ENCODE peak calls at places on chromosomes 4 and X, in nine cellular contexts. One of them, this sample, is unnamed.

GRCh38 chrX:46130246-46130645 is 415.0 kb downstream of the ZNF674 start:
- DNase-seq in foreskin fibroblast: no peak
- DNase-seq in adipocyte: no peak
- DNase-seq in T-helper 2 cell: no peak
- DNase-seq in stimulated activated CD8-positive, alpha-beta memory T cell treated with anti-CD3 and anti-CD28 coated beads, Interleukin-15, amount 100 ng/mL, for 24 hours: no peak
- DNase-seq in iPS-NIHi11: no peak
- DNase-seq in Kasumi-1: no peak
- DNase-seq in stimulated activated naive CD4-positive, alpha-beta T cell: no peak
- DNase-seq in psoas muscle: no peak
- DNase-seq in this sample: no peak

GRCh38 chrX:107672955-107673378 is 44.7 kb downstream of the PRPS1 start:
- DNase-seq in Kasumi-1: peak
- DNase-seq in adipocyte: peak
- DNase-seq in stimulated activated CD8-positive, alpha-beta memory T cell treated with anti-CD3 and anti-CD28 coated beads, Interleukin-15, amount 100 ng/mL, for 24 hours: no peak
- DNase-seq in psoas muscle: peak
- DNase-seq in stimulated activated naive CD4-positive, alpha-beta T cell: peak
- DNase-seq in T-helper 2 cell: peak
- DNase-seq in iPS-NIHi11: peak
- DNase-seq in foreskin fibroblast: no peak
- DNase-seq in this sample: peak

GRCh38 chr4:39528056-39528465 is 822 bp upstream of the UGDH start:
- DNase-seq in psoas muscle: no peak
- DNase-seq in stimulated activated naive CD4-positive, alpha-beta T cell: no peak
- DNase-seq in foreskin fibroblast: peak
- DNase-seq in Kasumi-1: no peak
- DNase-seq in T-helper 2 cell: no peak
- DNase-seq in adipocyte: peak
- DNase-seq in iPS-NIHi11: no peak
- DNase-seq in stimulated activated CD8-positive, alpha-beta memory T cell treated with anti-CD3 and anti-CD28 coated beads, Interleukin-15, amount 100 ng/mL, for 24 hours: no peak
- DNase-seq in this sample: no peak

GRCh38 chrX:41779058-41779564 is 55.1 kb downstream of the GPR82 start:
- DNase-seq in stimulated activated CD8-positive, alpha-beta memory T cell treated with anti-CD3 and anti-CD28 coated beads, Interleukin-15, amount 100 ng/mL, for 24 hours: no peak
- DNase-seq in T-helper 2 cell: no peak
- DNase-seq in psoas muscle: no peak
- DNase-seq in stimulated activated naive CD4-positive, alpha-beta T cell: no peak
- DNase-seq in iPS-NIHi11: no peak
- DNase-seq in Kasumi-1: no peak
- DNase-seq in foreskin fibroblast: peak
- DNase-seq in adipocyte: peak
- DNase-seq in this sample: no peak

GRCh38 chr4:42148453-42148852 is 4.0 kb downstream of the BEND4 start:
- DNase-seq in T-helper 2 cell: no peak
- DNase-seq in psoas muscle: no peak
- DNase-seq in iPS-NIHi11: no peak
- DNase-seq in Kasumi-1: no peak
- DNase-seq in adipocyte: no peak
- DNase-seq in foreskin fibroblast: no peak
- DNase-seq in stimulated activated CD8-positive, alpha-beta memory T cell treated with anti-CD3 and anti-CD28 coated beads, Interleukin-15, amount 100 ng/mL, for 24 hours: no peak
- DNase-seq in stimulated activated naive CD4-positive, alpha-beta T cell: no peak
- DNase-seq in this sample: no peak

GRCh38 chrX:151987108-151987507 is 12.6 kb upstream of the GABRE start:
- DNase-seq in iPS-NIHi11: no peak
- DNase-seq in stimulated activated CD8-positive, alpha-beta memory T cell treated with anti-CD3 and anti-CD28 coated beads, Interleukin-15, amount 100 ng/mL, for 24 hours: no peak
- DNase-seq in Kasumi-1: no peak
- DNase-seq in foreskin fibroblast: no peak
- DNase-seq in T-helper 2 cell: no peak
- DNase-seq in stimulated activated naive CD4-positive, alpha-beta T cell: no peak
- DNase-seq in psoas muscle: no peak
- DNase-seq in adipocyte: no peak
- DNase-seq in this sample: no peak

GRCh38 chr4:94452476-94453300 is 946 bp downstream of the PDLIM5 start:
- DNase-seq in iPS-NIHi11: peak
- DNase-seq in stimulated activated CD8-positive, alpha-beta memory T cell treated with anti-CD3 and anti-CD28 coated beads, Interleukin-15, amount 100 ng/mL, for 24 hours: no peak
- DNase-seq in T-helper 2 cell: no peak
- DNase-seq in psoas muscle: peak
- DNase-seq in stimulated activated naive CD4-positive, alpha-beta T cell: no peak
- DNase-seq in foreskin fibroblast: peak
- DNase-seq in adipocyte: peak
- DNase-seq in Kasumi-1: peak
- DNase-seq in this sample: no peak

GRCh38 chrX:41971346-41971745 is 48.0 kb upstream of the CASK start:
- DNase-seq in T-helper 2 cell: no peak
- DNase-seq in foreskin fibroblast: no peak
- DNase-seq in stimulated activated naive CD4-positive, alpha-beta T cell: no peak
- DNase-seq in Kasumi-1: no peak
- DNase-seq in adipocyte: no peak
- DNase-seq in iPS-NIHi11: no peak
- DNase-seq in psoas muscle: no peak
- DNase-seq in stimulated activated CD8-positive, alpha-beta memory T cell treated with anti-CD3 and anti-CD28 coated beads, Interleukin-15, amount 100 ng/mL, for 24 hours: no peak
- DNase-seq in this sample: no peak

GRCh38 chr4:166481739-166482138 is 608.7 kb downstream of the TLL1 start:
- DNase-seq in adipocyte: no peak
- DNase-seq in iPS-NIHi11: no peak
- DNase-seq in stimulated activated CD8-positive, alpha-beta memory T cell treated with anti-CD3 and anti-CD28 coated beads, Interleukin-15, amount 100 ng/mL, for 24 hours: no peak
- DNase-seq in T-helper 2 cell: no peak
- DNase-seq in psoas muscle: no peak
- DNase-seq in foreskin fibroblast: no peak
- DNase-seq in Kasumi-1: no peak
- DNase-seq in stimulated activated naive CD4-positive, alpha-beta T cell: no peak
- DNase-seq in this sample: no peak

GRCh38 chrX:10507181-10507580 is 113.2 kb downstream of the MID1 start:
- DNase-seq in stimulated activated CD8-positive, alpha-beta memory T cell treated with anti-CD3 and anti-CD28 coated beads, Interleukin-15, amount 100 ng/mL, for 24 hours: no peak
- DNase-seq in stimulated activated naive CD4-positive, alpha-beta T cell: no peak
- DNase-seq in adipocyte: no peak
- DNase-seq in foreskin fibroblast: no peak
- DNase-seq in iPS-NIHi11: no peak
- DNase-seq in Kasumi-1: no peak
- DNase-seq in T-helper 2 cell: no peak
- DNase-seq in psoas muscle: no peak
- DNase-seq in this sample: no peak

GRCh38 chr4:84384801-84385582 is 114.1 kb downstream of the NKX6-1 start:
- DNase-seq in stimulated activated naive CD4-positive, alpha-beta T cell: no peak
- DNase-seq in stimulated activated CD8-positive, alpha-beta memory T cell treated with anti-CD3 and anti-CD28 coated beads, Interleukin-15, amount 100 ng/mL, for 24 hours: no peak
- DNase-seq in iPS-NIHi11: peak
- DNase-seq in foreskin fibroblast: no peak
- DNase-seq in Kasumi-1: no peak
- DNase-seq in adipocyte: no peak
- DNase-seq in psoas muscle: no peak
- DNase-seq in T-helper 2 cell: no peak
- DNase-seq in this sample: no peak

GRCh38 chr4:122827899-122828601 is 1.4 kb downstream of the FGF2 start:
- DNase-seq in Kasumi-1: peak
- DNase-seq in iPS-NIHi11: peak
- DNase-seq in stimulated activated CD8-positive, alpha-beta memory T cell treated with anti-CD3 and anti-CD28 coated beads, Interleukin-15, amount 100 ng/mL, for 24 hours: no peak
- DNase-seq in stimulated activated naive CD4-positive, alpha-beta T cell: peak
- DNase-seq in psoas muscle: no peak
- DNase-seq in adipocyte: peak
- DNase-seq in foreskin fibroblast: peak
- DNase-seq in T-helper 2 cell: no peak
- DNase-seq in this sample: peak

GRCh38 chr4:138751290-138751689 is 264.3 kb upstream of the NOCT start:
- DNase-seq in adipocyte: peak
- DNase-seq in stimulated activated CD8-positive, alpha-beta memory T cell treated with anti-CD3 and anti-CD28 coated beads, Interleukin-15, amount 100 ng/mL, for 24 hours: no peak
- DNase-seq in psoas muscle: no peak
- DNase-seq in iPS-NIHi11: no peak
- DNase-seq in T-helper 2 cell: no peak
- DNase-seq in stimulated activated naive CD4-positive, alpha-beta T cell: no peak
- DNase-seq in Kasumi-1: no peak
- DNase-seq in foreskin fibroblast: peak
- DNase-seq in this sample: no peak

GRCh38 chrX:11908371-11908770 is 150.3 kb downstream of the MSL3 start:
- DNase-seq in T-helper 2 cell: no peak
- DNase-seq in psoas muscle: no peak
- DNase-seq in adipocyte: peak
- DNase-seq in stimulated activated CD8-positive, alpha-beta memory T cell treated with anti-CD3 and anti-CD28 coated beads, Interleukin-15, amount 100 ng/mL, for 24 hours: no peak
- DNase-seq in stimulated activated naive CD4-positive, alpha-beta T cell: peak
- DNase-seq in Kasumi-1: peak
- DNase-seq in foreskin fibroblast: no peak
- DNase-seq in iPS-NIHi11: peak
- DNase-seq in this sample: no peak

GRCh38 chrX:39814391-39814790 is 283.4 kb downstream of the BCOR start:
- DNase-seq in iPS-NIHi11: no peak
- DNase-seq in adipocyte: peak
- DNase-seq in stimulated activated naive CD4-positive, alpha-beta T cell: peak
- DNase-seq in psoas muscle: peak
- DNase-seq in Kasumi-1: peak
- DNase-seq in foreskin fibroblast: no peak
- DNase-seq in T-helper 2 cell: peak
- DNase-seq in stimulated activated CD8-positive, alpha-beta memory T cell treated with anti-CD3 and anti-CD28 coated beads, Interleukin-15, amount 100 ng/mL, for 24 hours: no peak
- DNase-seq in this sample: peak

GRCh38 chr4:80407246-80407645 is 71.7 kb downstream of the CFAP299 start:
- DNase-seq in Kasumi-1: no peak
- DNase-seq in foreskin fibroblast: peak
- DNase-seq in iPS-NIHi11: no peak
- DNase-seq in adipocyte: peak
- DNase-seq in T-helper 2 cell: no peak
- DNase-seq in psoas muscle: peak
- DNase-seq in stimulated activated CD8-positive, alpha-beta memory T cell treated with anti-CD3 and anti-CD28 coated beads, Interleukin-15, amount 100 ng/mL, for 24 hours: no peak
- DNase-seq in stimulated activated naive CD4-positive, alpha-beta T cell: no peak
- DNase-seq in this sample: no peak

GRCh38 chr4:6478546-6479220 is 6.3 kb upstream of the PPP2R2C start:
- DNase-seq in foreskin fibroblast: no peak
- DNase-seq in stimulated activated CD8-positive, alpha-beta memory T cell treated with anti-CD3 and anti-CD28 coated beads, Interleukin-15, amount 100 ng/mL, for 24 hours: no peak
- DNase-seq in iPS-NIHi11: no peak
- DNase-seq in stimulated activated naive CD4-positive, alpha-beta T cell: no peak
- DNase-seq in adipocyte: no peak
- DNase-seq in Kasumi-1: no peak
- DNase-seq in psoas muscle: no peak
- DNase-seq in T-helper 2 cell: no peak
- DNase-seq in this sample: no peak

GRCh38 chr4:6916587-6917444 is 7.2 kb downstream of the TBC1D14 start:
- DNase-seq in adipocyte: peak
- DNase-seq in psoas muscle: peak
- DNase-seq in T-helper 2 cell: peak
- DNase-seq in foreskin fibroblast: no peak
- DNase-seq in iPS-NIHi11: no peak
- DNase-seq in stimulated activated naive CD4-positive, alpha-beta T cell: no peak
- DNase-seq in Kasumi-1: peak
- DNase-seq in stimulated activated CD8-positive, alpha-beta memory T cell treated with anti-CD3 and anti-CD28 coated beads, Interleukin-15, amount 100 ng/mL, for 24 hours: no peak
- DNase-seq in this sample: no peak

GRCh38 chr4:779555-779954 is 46.4 kb downstream of the CPLX1 start:
- DNase-seq in iPS-NIHi11: no peak
- DNase-seq in foreskin fibroblast: no peak
- DNase-seq in Kasumi-1: no peak
- DNase-seq in psoas muscle: peak
- DNase-seq in stimulated activated CD8-positive, alpha-beta memory T cell treated with anti-CD3 and anti-CD28 coated beads, Interleukin-15, amount 100 ng/mL, for 24 hours: no peak
- DNase-seq in T-helper 2 cell: no peak
- DNase-seq in adipocyte: no peak
- DNase-seq in stimulated activated naive CD4-positive, alpha-beta T cell: no peak
- DNase-seq in this sample: no peak

GRCh38 chrX:38260231-38260630 is 39.6 kb upstream of the SRPX start:
- DNase-seq in stimulated activated naive CD4-positive, alpha-beta T cell: no peak
- DNase-seq in T-helper 2 cell: no peak
- DNase-seq in stimulated activated CD8-positive, alpha-beta memory T cell treated with anti-CD3 and anti-CD28 coated beads, Interleukin-15, amount 100 ng/mL, for 24 hours: no peak
- DNase-seq in iPS-NIHi11: peak
- DNase-seq in adipocyte: no peak
- DNase-seq in Kasumi-1: peak
- DNase-seq in foreskin fibroblast: no peak
- DNase-seq in psoas muscle: no peak
- DNase-seq in this sample: no peak

GRCh38 chr4:161929966-161930365 is 233.8 kb downstream of the FSTL5 start:
- DNase-seq in adipocyte: peak
- DNase-seq in psoas muscle: no peak
- DNase-seq in Kasumi-1: no peak
- DNase-seq in foreskin fibroblast: peak
- DNase-seq in stimulated activated naive CD4-positive, alpha-beta T cell: no peak
- DNase-seq in stimulated activated CD8-positive, alpha-beta memory T cell treated with anti-CD3 and anti-CD28 coated beads, Interleukin-15, amount 100 ng/mL, for 24 hours: no peak
- DNase-seq in T-helper 2 cell: no peak
- DNase-seq in iPS-NIHi11: no peak
- DNase-seq in this sample: no peak

GRCh38 chr4:110615366-110616161 is 7.3 kb downstream of the PITX2 start:
- DNase-seq in Kasumi-1: no peak
- DNase-seq in adipocyte: no peak
- DNase-seq in foreskin fibroblast: no peak
- DNase-seq in psoas muscle: no peak
- DNase-seq in stimulated activated naive CD4-positive, alpha-beta T cell: no peak
- DNase-seq in T-helper 2 cell: no peak
- DNase-seq in stimulated activated CD8-positive, alpha-beta memory T cell treated with anti-CD3 and anti-CD28 coated beads, Interleukin-15, amount 100 ng/mL, for 24 hours: no peak
- DNase-seq in iPS-NIHi11: peak
- DNase-seq in this sample: no peak

GRCh38 chr4:4857809-4858508 is 1.5 kb upstream of the MSX1 start:
- DNase-seq in psoas muscle: peak
- DNase-seq in iPS-NIHi11: no peak
- DNase-seq in foreskin fibroblast: no peak
- DNase-seq in T-helper 2 cell: no peak
- DNase-seq in adipocyte: no peak
- DNase-seq in Kasumi-1: no peak
- DNase-seq in stimulated activated naive CD4-positive, alpha-beta T cell: no peak
- DNase-seq in stimulated activated CD8-positive, alpha-beta memory T cell treated with anti-CD3 and anti-CD28 coated beads, Interleukin-15, amount 100 ng/mL, for 24 hours: no peak
- DNase-seq in this sample: no peak

GRCh38 chr4:108774809-108775530 is 12.1 kb upstream of the ETNPPL start:
- DNase-seq in stimulated activated CD8-positive, alpha-beta memory T cell treated with anti-CD3 and anti-CD28 coated beads, Interleukin-15, amount 100 ng/mL, for 24 hours: no peak
- DNase-seq in adipocyte: no peak
- DNase-seq in iPS-NIHi11: no peak
- DNase-seq in T-helper 2 cell: no peak
- DNase-seq in foreskin fibroblast: no peak
- DNase-seq in psoas muscle: peak
- DNase-seq in stimulated activated naive CD4-positive, alpha-beta T cell: no peak
- DNase-seq in Kasumi-1: no peak
- DNase-seq in this sample: no peak

GRCh38 chr4:68271851-68272756 is 26.6 kb upstream of the TMPRSS11B start:
- DNase-seq in Kasumi-1: peak
- DNase-seq in psoas muscle: no peak
- DNase-seq in foreskin fibroblast: peak
- DNase-seq in stimulated activated naive CD4-positive, alpha-beta T cell: peak
- DNase-seq in stimulated activated CD8-positive, alpha-beta memory T cell treated with anti-CD3 and anti-CD28 coated beads, Interleukin-15, amount 100 ng/mL, for 24 hours: no peak
- DNase-seq in iPS-NIHi11: peak
- DNase-seq in adipocyte: peak
- DNase-seq in T-helper 2 cell: no peak
- DNase-seq in this sample: no peak

GRCh38 chr4:139988863-139989765 is 164.9 kb downstream of the MAML3 start:
- DNase-seq in stimulated activated naive CD4-positive, alpha-beta T cell: no peak
- DNase-seq in foreskin fibroblast: peak
- DNase-seq in adipocyte: peak
- DNase-seq in psoas muscle: no peak
- DNase-seq in stimulated activated CD8-positive, alpha-beta memory T cell treated with anti-CD3 and anti-CD28 coated beads, Interleukin-15, amount 100 ng/mL, for 24 hours: no peak
- DNase-seq in Kasumi-1: peak
- DNase-seq in iPS-NIHi11: peak
- DNase-seq in T-helper 2 cell: no peak
- DNase-seq in this sample: no peak

GRCh38 chr4:183335369-183335940 is 13.2 kb upstream of the CLDN24 start:
- DNase-seq in Kasumi-1: peak
- DNase-seq in foreskin fibroblast: peak
- DNase-seq in adipocyte: peak
- DNase-seq in psoas muscle: no peak
- DNase-seq in stimulated activated naive CD4-positive, alpha-beta T cell: no peak
- DNase-seq in stimulated activated CD8-positive, alpha-beta memory T cell treated with anti-CD3 and anti-CD28 coated beads, Interleukin-15, amount 100 ng/mL, for 24 hours: no peak
- DNase-seq in iPS-NIHi11: no peak
- DNase-seq in T-helper 2 cell: no peak
- DNase-seq in this sample: no peak

GRCh38 chrX:110541266-110541665 is 182.6 kb downstream of the RTL9 start:
- DNase-seq in iPS-NIHi11: no peak
- DNase-seq in psoas muscle: no peak
- DNase-seq in Kasumi-1: no peak
- DNase-seq in stimulated activated naive CD4-positive, alpha-beta T cell: no peak
- DNase-seq in T-helper 2 cell: no peak
- DNase-seq in foreskin fibroblast: no peak
- DNase-seq in adipocyte: no peak
- DNase-seq in stimulated activated CD8-positive, alpha-beta memory T cell treated with anti-CD3 and anti-CD28 coated beads, Interleukin-15, amount 100 ng/mL, for 24 hours: no peak
- DNase-seq in this sample: no peak

GRCh38 chr4:68498413-68499007 is 51.2 kb downstream of the TMPRSS11E start:
- DNase-seq in iPS-NIHi11: peak
- DNase-seq in adipocyte: peak
- DNase-seq in stimulated activated naive CD4-positive, alpha-beta T cell: peak
- DNase-seq in Kasumi-1: peak
- DNase-seq in psoas muscle: no peak
- DNase-seq in foreskin fibroblast: peak
- DNase-seq in stimulated activated CD8-positive, alpha-beta memory T cell treated with anti-CD3 and anti-CD28 coated beads, Interleukin-15, amount 100 ng/mL, for 24 hours: no peak
- DNase-seq in T-helper 2 cell: peak
- DNase-seq in this sample: peak